ENCODE peak calls at places on chromosomes 7 and 10, in nine cellular contexts. D, H, J, B, W, Q, M, I and Z are unnamed samples.

GRCh38 chr7:93773446-93773845 is 117.1 kb downstream of the TFPI2 start:
- DNase-seq in Q (no peak), B (no peak), M (no peak), I (no peak), W (no peak), J (no peak), D (no peak), H (no peak), Z (no peak)

GRCh38 chr7:141386881-141387280 is 164.3 kb upstream of the AGK start:
- DNase-seq in Q (no peak), H (no peak), J (no peak), I (no peak), M (no peak), B (no peak), W (no peak), D (no peak), Z (no peak)

GRCh38 chr7:45889367-45890067 is 1.2 kb downstream of the IGFBP1 start:
- DNase-seq in J (peak; percentile 35), D (no peak), M (no peak), Q (no peak), I (no peak), B (no peak), W (no peak), H (no peak), Z (no peak)

GRCh38 chr10:24917493-24917892 is 34.9 kb downstream of the PRTFDC1 start:
- DNase-seq in B (no peak), J (no peak), H (no peak), D (no peak), W (no peak), Q (no peak), M (no peak), I (no peak), Z (no peak)

GRCh38 chr7:97971990-97972943 is 17.7 kb downstream of the OCM2 start:
- DNase-seq in J (peak; percentile 44), W (peak; percentile 85), H (peak; percentile 50), I (peak; percentile 94), M (peak; percentile 57), Q (peak; percentile 92), D (peak; percentile 85), B (peak; percentile 91), Z (peak; percentile 90)

GRCh38 chr7:149868638-149869290 is 5.0 kb upstream of the ATP6V0E2 start:
- DNase-seq in B (peak; percentile 72), H (no peak), Q (no peak), W (no peak), I (no peak), D (no peak), J (no peak), M (no peak), Z (no peak)

GRCh38 chr10:34446046-34446445 is 369.1 kb downstream of the PARD3 start:
- DNase-seq in Q (no peak), I (no peak), M (no peak), H (no peak), J (no peak), W (peak; percentile 51), D (no peak), B (no peak), Z (no peak)

GRCh38 chr10:8060704-8061121 is 6.2 kb downstream of the GATA3 start:
- DNase-seq in B (no peak), I (no peak), J (peak; percentile 50), H (no peak), M (no peak), W (no peak), Q (no peak), D (no peak), Z (no peak)

GRCh38 chr7:92904292-92905131 is 68.1 kb upstream of the CDK6 start:
- DNase-seq in W (peak; percentile 48), H (no peak), M (peak; percentile 97), I (peak; percentile 92), Q (peak; percentile 48), B (no peak), J (peak; percentile 56), D (no peak), Z (no peak)

GRCh38 chr7:43953071-43953470 is 26.8 kb downstream of the UBE2D4 start:
- DNase-seq in B (no peak), H (no peak), M (no peak), Q (no peak), I (no peak), D (no peak), J (no peak), W (no peak), Z (no peak)

GRCh38 chr7:131546126-131546525 is 10.3 kb downstream of the PODXL start:
- DNase-seq in B (no peak), H (no peak), J (peak; percentile 23), W (peak; percentile 14), I (no peak), D (no peak), Q (no peak), M (no peak), Z (peak; percentile 75)

GRCh38 chr7:127930341-127931328 is 100.6 kb downstream of the LRRC4 start:
- DNase-seq in D (no peak), H (no peak), J (no peak), M (no peak), I (no peak), Q (no peak), B (no peak), W (no peak), Z (no peak)

GRCh38 chr7:128322040-128322643 is 21.6 kb downstream of the RBM28 start:
- DNase-seq in I (peak; percentile 70), W (peak; percentile 54), J (peak; percentile 47), M (peak; percentile 54), Q (no peak), H (no peak), B (no peak), D (no peak), Z (no peak)

GRCh38 chr7:1156782-1157535 is 3.0 kb downstream of the ZFAND2A start:
- DNase-seq in M (peak; percentile 52), B (no peak), W (peak; percentile 93), D (peak; percentile 27), H (no peak), Q (peak; percentile 99), I (peak; percentile 58), J (peak; percentile 47), Z (peak; percentile 46)

GRCh38 chr7:157292770-157293412 is 43.9 kb upstream of the DNAJB6 start:
- DNase-seq in H (no peak), J (no peak), M (no peak), B (no peak), D (no peak), W (peak; percentile 53), I (no peak), Q (no peak), Z (no peak)
- TF ChIP-seq POLR2A in H (no peak), J (no peak), M (no peak), B (no peak), D (no peak), W (no peak), I (no peak), Q (no peak), Z (no peak)

GRCh38 chr10:80536361-80536835 is 1.3 kb upstream of the SH2D4B start:
- DNase-seq in M (no peak), B (peak; percentile 78), D (no peak), H (no peak), Q (no peak), W (no peak), I (no peak), J (no peak), Z (no peak)
- TF ChIP-seq POLR2A in M (no peak), B (no peak), D (no peak), H (no peak), Q (no peak), W (no peak), I (no peak), J (no peak), Z (no peak)

GRCh38 chr10:86168256-86168655 is 198.3 kb downstream of the GRID1 start:
- DNase-seq in I (no peak), B (peak; percentile 63), Q (no peak), M (no peak), H (no peak), J (no peak), W (no peak), D (no peak), Z (no peak)

GRCh38 chr10:86169066-86169465 is 197.5 kb downstream of the GRID1 start:
- DNase-seq in W (no peak), J (no peak), M (no peak), I (no peak), Q (no peak), D (no peak), H (no peak), B (no peak), Z (no peak)

GRCh38 chr10:86169506-86170254 is 196.9 kb downstream of the GRID1 start:
- DNase-seq in W (no peak), B (peak; percentile 63), Q (no peak), J (no peak), H (no peak), M (no peak), I (peak; percentile 65), D (no peak), Z (no peak)

GRCh38 chr10:86170255-86171153 is 196.1 kb downstream of the GRID1 start:
- DNase-seq in I (peak; percentile 95), W (no peak), B (no peak), D (no peak), H (no peak), J (no peak), M (no peak), Q (no peak), Z (no peak)

DNA sequence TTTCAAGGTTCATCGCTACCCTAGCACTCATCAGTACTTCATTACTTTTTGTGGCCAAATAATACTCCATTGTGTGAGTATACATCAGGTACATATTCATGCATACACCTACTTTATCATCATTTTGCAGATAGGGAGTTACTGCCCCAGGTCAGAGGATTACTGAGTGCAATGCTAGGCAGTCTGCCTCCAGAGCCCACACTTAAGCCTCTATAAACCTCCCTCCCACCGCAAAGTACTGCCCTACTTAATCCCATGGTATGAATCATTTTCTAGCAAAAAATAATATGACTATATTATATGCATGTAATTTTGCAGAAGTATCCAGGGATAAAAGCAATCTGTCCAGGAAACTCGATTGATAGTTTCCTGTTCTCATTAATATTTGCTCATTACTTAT is 194.3 kb downstream of the GRID1 start:
- DNase-seq in B (no peak), I (no peak), J (no peak), Q (no peak), H (no peak), W (no peak), M (no peak), D (no peak), Z (no peak)
- TF ChIP-seq POLR2A in B (no peak), I (no peak), J (no peak), Q (no peak), H (no peak), W (no peak), M (no peak), D (no peak), Z (no peak)

GRCh38 chr10:67849331-67850011 is 11.5 kb upstream of the DNAJC12 start:
- DNase-seq in J (peak; percentile 92), H (peak; percentile 97), Q (peak; percentile 91), M (peak; percentile 95), W (peak; percentile 96), B (peak; percentile 91), D (peak; percentile 96), I (peak; percentile 97), Z (peak; percentile 95)
- TF ChIP-seq POLR2A in J (peak; percentile 61), H (peak; percentile 69), Q (peak; percentile 18), M (no peak), W (peak; percentile 58), B (no peak), D (no peak), I (peak; percentile 81), Z (peak; percentile 79)